ENCODE peak calls at places on chromosomes 7 and 10, in six cellular contexts. One of them, this sample, is unnamed. For H3K9me3, the result is how much of the 10 kb centered on the place peaks cover.

GRCh38 chr7:150466477-150466876 is 16.0 kb downstream of the GIMAP8 start:
- DNase-seq in OCI-LY7: no peak
- DNase-seq in AG04450: no peak
- DNase-seq in lung: no peak
- DNase-seq in A549: no peak
- DNase-seq in aorta: no peak
- DNase-seq in this sample: no peak

GRCh38 chr10:68559872-68560200 is 301 bp upstream of the TET1 start:
- DNase-seq in OCI-LY7: no peak
- DNase-seq in AG04450: no peak
- DNase-seq in lung: no peak
- DNase-seq in A549: no peak
- DNase-seq in aorta: no peak
- DNase-seq in this sample: no peak

GRCh38 chr10:24255907-24256306 is 47.0 kb downstream of the KIAA1217 start:
- DNase-seq in OCI-LY7: no peak
- DNase-seq in AG04450: no peak
- DNase-seq in lung: no peak
- DNase-seq in A549: no peak
- DNase-seq in aorta: no peak
- DNase-seq in this sample: no peak

GRCh38 chr7:74275401-74275881 is 13.8 kb upstream of the CLIP2 start:
- DNase-seq in OCI-LY7: peak
- DNase-seq in AG04450: no peak
- DNase-seq in lung: no peak
- DNase-seq in A549: peak
- DNase-seq in aorta: no peak
- DNase-seq in this sample: no peak

GRCh38 chr7:105336009-105336408 is 52.7 kb downstream of the SRPK2 start:
- DNase-seq in OCI-LY7: peak
- DNase-seq in AG04450: no peak
- DNase-seq in lung: no peak
- DNase-seq in A549: no peak
- DNase-seq in aorta: no peak
- DNase-seq in this sample: peak

GRCh38 chr7:69873512-69873911 is 275.2 kb downstream of the AUTS2 start:
- DNase-seq in OCI-LY7: no peak
- DNase-seq in AG04450: no peak
- DNase-seq in lung: no peak
- DNase-seq in A549: no peak
- DNase-seq in aorta: no peak
- DNase-seq in this sample: no peak

GRCh38 chr10:60848126-60848525 is 69.8 kb downstream of the CDK1 start:
- DNase-seq in OCI-LY7: no peak
- DNase-seq in AG04450: no peak
- DNase-seq in lung: no peak
- DNase-seq in A549: peak
- DNase-seq in aorta: no peak
- DNase-seq in this sample: no peak

GRCh38 chr7:116395125-116395791 is 104.3 kb upstream of the CAV2 start:
- DNase-seq in OCI-LY7: no peak
- DNase-seq in AG04450: peak
- DNase-seq in lung: no peak
- DNase-seq in A549: peak
- DNase-seq in aorta: no peak
- DNase-seq in this sample: no peak

GRCh38 chr10:12635127-12635541 is 285.8 kb downstream of the CAMK1D start:
- DNase-seq in OCI-LY7: no peak
- DNase-seq in AG04450: no peak
- DNase-seq in lung: no peak
- DNase-seq in A549: peak
- DNase-seq in aorta: no peak
- DNase-seq in this sample: peak

GRCh38 chr10:130711072-130711471 is 574.9 kb downstream of the GLRX3 start:
- DNase-seq in OCI-LY7: no peak
- DNase-seq in AG04450: no peak
- DNase-seq in lung: no peak
- DNase-seq in A549: peak
- DNase-seq in aorta: no peak
- DNase-seq in this sample: no peak

GRCh38 chr10:130713105-130713504 is 576.9 kb downstream of the GLRX3 start:
- DNase-seq in OCI-LY7: no peak
- DNase-seq in AG04450: no peak
- DNase-seq in lung: no peak
- DNase-seq in A549: no peak
- DNase-seq in aorta: no peak
- DNase-seq in this sample: no peak

GRCh38 chr10:130709415-130709814 is 573.2 kb downstream of the GLRX3 start:
- DNase-seq in OCI-LY7: no peak
- DNase-seq in AG04450: no peak
- DNase-seq in lung: no peak
- DNase-seq in A549: no peak
- DNase-seq in aorta: no peak
- DNase-seq in this sample: no peak

GRCh38 chr10:130707389-130707979 is 571.3 kb downstream of the GLRX3 start:
- DNase-seq in OCI-LY7: no peak
- DNase-seq in AG04450: no peak
- DNase-seq in lung: no peak
- DNase-seq in A549: peak
- DNase-seq in aorta: no peak
- DNase-seq in this sample: no peak

DNA sequence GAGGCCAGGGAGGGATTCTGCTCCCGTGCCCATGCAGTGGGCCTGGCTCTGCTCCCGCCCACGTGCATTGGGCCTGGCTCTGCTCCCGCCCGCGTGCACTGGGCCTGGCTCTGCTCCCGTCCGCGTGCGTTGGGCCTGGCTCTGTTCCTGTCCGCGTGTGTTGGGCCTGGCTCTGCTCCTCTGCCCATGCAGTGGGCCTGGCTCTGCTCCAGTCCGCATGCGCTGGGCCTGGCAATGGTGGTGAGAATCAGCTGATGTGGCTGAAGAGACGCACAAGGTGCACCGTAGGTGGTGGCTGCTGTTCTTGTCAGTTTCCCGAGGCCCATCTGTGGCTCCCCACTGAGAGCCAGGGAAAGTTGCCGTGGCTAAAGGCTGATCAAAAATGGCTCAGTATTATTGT is 572.3 kb downstream of the GLRX3 start:
- DNase-seq in OCI-LY7: no peak
- DNase-seq in AG04450: no peak
- DNase-seq in lung: no peak
- DNase-seq in A549: no peak
- DNase-seq in aorta: no peak
- DNase-seq in this sample: no peak
- H3K9me3 ChIP-seq in OCI-LY7: under half
- H3K9me3 ChIP-seq in AG04450: half or more
- H3K9me3 ChIP-seq in lung: under half
- H3K9me3 ChIP-seq in A549: under half
- H3K9me3 ChIP-seq in aorta: under half
- H3K9me3 ChIP-seq in this sample: under half

GRCh38 chr7:16106869-16107268 is 314.5 kb downstream of the CRPPA start:
- DNase-seq in OCI-LY7: no peak
- DNase-seq in AG04450: no peak
- DNase-seq in lung: no peak
- DNase-seq in A549: no peak
- DNase-seq in aorta: no peak
- DNase-seq in this sample: no peak

DNA sequence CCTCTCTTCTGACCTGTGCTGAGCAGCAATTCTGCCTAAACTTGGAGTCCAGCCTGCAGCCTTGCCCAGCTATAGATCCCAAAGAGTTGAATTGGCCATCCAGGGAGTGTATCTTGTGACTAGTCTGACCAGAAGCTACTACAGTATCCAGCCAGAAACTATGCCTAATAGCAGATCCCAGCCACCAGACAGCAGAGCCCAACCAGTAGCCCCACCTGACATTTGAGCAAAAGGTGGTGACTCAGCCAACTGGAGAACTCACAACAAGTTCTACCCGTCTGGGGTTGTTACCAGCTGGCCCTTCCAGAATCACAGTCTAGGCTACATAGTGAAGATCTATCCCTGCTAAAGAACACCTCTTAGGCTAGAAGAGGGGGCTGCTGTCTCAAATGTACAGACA is 315.0 kb downstream of the CRPPA start:
- DNase-seq in OCI-LY7: no peak
- DNase-seq in AG04450: no peak
- DNase-seq in lung: no peak
- DNase-seq in A549: no peak
- DNase-seq in aorta: no peak
- DNase-seq in this sample: no peak
- H3K9me3 ChIP-seq in OCI-LY7: under half
- H3K9me3 ChIP-seq in AG04450: under half
- H3K9me3 ChIP-seq in lung: under half
- H3K9me3 ChIP-seq in A549: under half
- H3K9me3 ChIP-seq in aorta: under half
- H3K9me3 ChIP-seq in this sample: under half

GRCh38 chr10:37634351-37634880 is 223.0 kb downstream of the ZNF248 start:
- DNase-seq in OCI-LY7: no peak
- DNase-seq in AG04450: no peak
- DNase-seq in lung: no peak
- DNase-seq in A549: no peak
- DNase-seq in aorta: no peak
- DNase-seq in this sample: no peak

GRCh38 chr10:37640301-37640700 is 217.1 kb downstream of the ZNF248 start:
- DNase-seq in OCI-LY7: no peak
- DNase-seq in AG04450: no peak
- DNase-seq in lung: no peak
- DNase-seq in A549: no peak
- DNase-seq in aorta: no peak
- DNase-seq in this sample: no peak

GRCh38 chr10:37639200-37639599 is 218.2 kb downstream of the ZNF248 start:
- DNase-seq in OCI-LY7: no peak
- DNase-seq in AG04450: no peak
- DNase-seq in lung: no peak
- DNase-seq in A549: no peak
- DNase-seq in aorta: no peak
- DNase-seq in this sample: no peak

GRCh38 chr10:37643187-37643586 is 214.2 kb downstream of the ZNF248 start:
- DNase-seq in OCI-LY7: no peak
- DNase-seq in AG04450: no peak
- DNase-seq in lung: no peak
- DNase-seq in A549: no peak
- DNase-seq in aorta: no peak
- DNase-seq in this sample: no peak

DNA sequence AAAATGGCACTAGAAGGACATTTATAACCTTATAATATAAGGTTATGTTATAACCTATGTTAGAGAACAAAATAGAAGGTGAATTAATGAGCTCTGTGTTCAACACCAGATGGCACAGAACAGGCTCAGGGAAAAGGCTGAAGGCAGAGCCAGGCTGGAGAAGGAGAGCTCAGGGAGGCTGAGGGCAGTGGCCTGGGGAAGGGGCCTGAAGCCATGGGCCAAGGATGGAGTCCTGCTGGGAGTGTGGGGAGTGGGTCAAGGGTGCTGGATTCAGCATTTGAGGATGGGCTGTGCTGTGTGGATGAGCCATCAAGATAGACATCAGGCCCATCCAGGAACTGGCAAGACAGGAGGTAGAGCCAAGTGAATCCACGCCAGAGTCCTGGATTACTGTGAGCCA is 218.8 kb downstream of the ZNF248 start:
- DNase-seq in OCI-LY7: no peak
- DNase-seq in AG04450: no peak
- DNase-seq in lung: no peak
- DNase-seq in A549: no peak
- DNase-seq in aorta: no peak
- DNase-seq in this sample: no peak
- H3K9me3 ChIP-seq in OCI-LY7: under half
- H3K9me3 ChIP-seq in AG04450: under half
- H3K9me3 ChIP-seq in lung: under half
- H3K9me3 ChIP-seq in A549: under half
- H3K9me3 ChIP-seq in aorta: under half
- H3K9me3 ChIP-seq in this sample: under half

GRCh38 chr10:86260564-86260963 is 106.0 kb downstream of the GRID1 start:
- DNase-seq in OCI-LY7: no peak
- DNase-seq in AG04450: no peak
- DNase-seq in lung: no peak
- DNase-seq in A549: no peak
- DNase-seq in aorta: no peak
- DNase-seq in this sample: no peak

GRCh38 chr10:86261470-86261869 is 105.1 kb downstream of the GRID1 start:
- DNase-seq in OCI-LY7: no peak
- DNase-seq in AG04450: no peak
- DNase-seq in lung: no peak
- DNase-seq in A549: no peak
- DNase-seq in aorta: no peak
- DNase-seq in this sample: no peak

GRCh38 chr10:86262671-86263165 is 103.9 kb downstream of the GRID1 start:
- DNase-seq in OCI-LY7: no peak
- DNase-seq in AG04450: no peak
- DNase-seq in lung: no peak
- DNase-seq in A549: no peak
- DNase-seq in aorta: no peak
- DNase-seq in this sample: no peak

GRCh38 chr10:86263209-86263608 is 103.4 kb downstream of the GRID1 start:
- DNase-seq in OCI-LY7: no peak
- DNase-seq in AG04450: no peak
- DNase-seq in lung: no peak
- DNase-seq in A549: no peak
- DNase-seq in aorta: no peak
- DNase-seq in this sample: no peak

DNA sequence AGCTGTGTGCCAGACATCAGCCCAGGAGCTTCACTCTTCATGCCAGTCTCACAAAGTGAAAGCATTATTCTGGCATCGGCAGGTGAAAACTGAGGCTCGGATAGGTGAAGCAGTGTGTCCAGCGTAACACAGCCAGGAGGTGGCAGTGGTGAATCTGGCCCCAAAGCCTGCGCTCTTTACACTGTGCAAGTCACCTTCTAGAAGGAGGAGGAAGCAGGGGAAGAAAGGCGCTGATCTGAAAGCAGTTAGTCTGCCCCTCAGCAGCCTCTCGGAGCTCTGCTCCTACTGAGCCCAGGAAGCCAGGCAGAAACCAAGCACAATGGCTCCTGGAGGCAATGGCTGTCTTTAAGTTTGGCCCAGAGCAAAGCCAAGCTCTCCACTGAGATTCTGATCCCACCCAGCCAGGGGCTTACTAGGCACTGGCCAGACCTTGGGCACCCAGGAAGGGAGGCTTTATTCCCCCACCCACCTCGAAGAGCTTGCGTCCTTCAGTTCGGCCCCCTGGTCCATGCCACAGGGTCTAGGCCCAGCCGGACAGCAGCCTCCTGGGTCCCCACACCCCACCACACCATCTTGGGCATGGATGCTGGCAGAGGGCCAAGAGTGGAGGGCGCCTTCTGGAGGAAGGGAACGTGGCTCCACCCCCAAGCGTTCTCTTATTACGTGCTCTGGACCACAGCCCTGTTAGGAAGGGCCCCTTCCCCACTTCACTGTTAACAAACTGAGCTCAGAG is 104.5 kb downstream of the GRID1 start:
- DNase-seq in OCI-LY7: peak
- DNase-seq in AG04450: no peak
- DNase-seq in lung: no peak
- DNase-seq in A549: peak
- DNase-seq in aorta: no peak
- DNase-seq in this sample: no peak
- H3K9me3 ChIP-seq in OCI-LY7: under half
- H3K9me3 ChIP-seq in AG04450: under half
- H3K9me3 ChIP-seq in lung: under half
- H3K9me3 ChIP-seq in A549: under half
- H3K9me3 ChIP-seq in aorta: under half
- H3K9me3 ChIP-seq in this sample: under half

This sample was measured in naive thymus-derived CD4-positive, alpha-beta T cell.